ENCODE peak calls at places on chromosome 22, in four cellular contexts. I is K562, L is HepG2, K is GM12878. M is an unnamed sample.
A peak's percentile ranks its signal among the peaks of the same experiment; 100 is the strongest.

GRCh38 chr22:35425971-35426800 is 26.2 kb downstream of the MCM5 start:
- DNase-seq in I (no peak), L (no peak), K (no peak), M (no peak)

GRCh38 chr22:37601540-37602442 is 6.8 kb upstream of the GGA1 start:
- DNase-seq in I (no peak), L (peak; percentile 91), K (peak; percentile 42), M (no peak)

GRCh38 chr22:46600397-46600796 is 19.8 kb upstream of the GRAMD4 start:
- DNase-seq in I (no peak), L (no peak), K (no peak), M (no peak)

GRCh38 chr22:20782601-20783299 is 8.8 kb downstream of the SERPIND1 start:
- DNase-seq in I (no peak), L (no peak), K (no peak), M (no peak)

GRCh38 chr22:37953062-37953436 is 352 bp downstream of the C22orf23 start:
- DNase-seq in I (peak; percentile 43), L (no peak), K (no peak), M (no peak)

GRCh38 chr22:35555941-35556547 is 15.4 kb downstream of the RASD2 start:
- DNase-seq in I (no peak), L (no peak), K (no peak), M (no peak)

GRCh38 chr22:26534874-26535470 is 22.7 kb upstream of the TFIP11 start:
- DNase-seq in I (no peak), L (no peak), K (no peak), M (no peak)

GRCh38 chr22:37884420-37884819 is 21.7 kb upstream of the MICALL1 start:
- DNase-seq in I (no peak), L (no peak), K (no peak), M (no peak)

GRCh38 chr22:22123118-22123959 is 121.2 kb upstream of the VPREB1 start:
- DNase-seq in I (peak; percentile 38), L (no peak), K (no peak), M (no peak)

GRCh38 chr22:35648066-35649025 is at the start of gene APOL6:
- DNase-seq in I (no peak), L (peak; percentile 76), K (peak; percentile 65), M (no peak)

GRCh38 chr22:47994045-47994444 is 1231.6 kb downstream of the TBC1D22A start:
- DNase-seq in I (no peak), L (no peak), K (no peak), M (no peak)

GRCh38 chr22:45757068-45757467 is 85.4 kb downstream of the ATXN10 start:
- DNase-seq in I (no peak), L (no peak), K (no peak), M (no peak)

GRCh38 chr22:36302439-36303114 is 49.6 kb downstream of the APOL1 start:
- DNase-seq in I (no peak), L (no peak), K (no peak), M (no peak)

GRCh38 chr22:50206599-50206998 is 5.8 kb downstream of the SELENOO start:
- DNase-seq in I (peak; percentile 44), L (peak; percentile 35), K (no peak), M (peak; percentile 87)
- TF ChIP-seq NFIC in I (no peak), L (no peak), K (no peak), M (no peak)

DNA sequence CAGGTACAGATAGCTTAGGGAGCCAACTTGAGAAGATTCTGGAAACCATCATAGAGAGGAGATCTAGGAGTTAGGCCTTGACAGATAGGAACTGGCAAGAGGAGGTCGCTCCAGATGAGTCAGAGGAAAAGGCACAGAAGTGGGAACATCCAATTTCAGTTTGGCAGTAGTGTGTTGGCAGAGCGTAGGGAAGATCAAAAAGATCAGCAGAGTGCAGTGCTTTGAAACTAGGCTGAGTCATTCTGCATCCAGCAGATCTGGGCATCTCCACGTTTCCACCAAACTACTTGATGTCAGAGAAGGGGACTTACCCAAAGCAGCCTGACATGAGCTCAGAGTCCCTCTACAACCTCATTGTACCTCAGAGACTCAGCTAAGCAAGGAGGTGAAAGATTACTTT is 58.5 kb downstream of the GAB4 start:
- DNase-seq in I (no peak), L (no peak), K (peak; percentile 31), M (no peak)
- TF ChIP-seq FOXM1 in I (no peak), L (no peak), K (no peak), M (no peak)

DNA sequence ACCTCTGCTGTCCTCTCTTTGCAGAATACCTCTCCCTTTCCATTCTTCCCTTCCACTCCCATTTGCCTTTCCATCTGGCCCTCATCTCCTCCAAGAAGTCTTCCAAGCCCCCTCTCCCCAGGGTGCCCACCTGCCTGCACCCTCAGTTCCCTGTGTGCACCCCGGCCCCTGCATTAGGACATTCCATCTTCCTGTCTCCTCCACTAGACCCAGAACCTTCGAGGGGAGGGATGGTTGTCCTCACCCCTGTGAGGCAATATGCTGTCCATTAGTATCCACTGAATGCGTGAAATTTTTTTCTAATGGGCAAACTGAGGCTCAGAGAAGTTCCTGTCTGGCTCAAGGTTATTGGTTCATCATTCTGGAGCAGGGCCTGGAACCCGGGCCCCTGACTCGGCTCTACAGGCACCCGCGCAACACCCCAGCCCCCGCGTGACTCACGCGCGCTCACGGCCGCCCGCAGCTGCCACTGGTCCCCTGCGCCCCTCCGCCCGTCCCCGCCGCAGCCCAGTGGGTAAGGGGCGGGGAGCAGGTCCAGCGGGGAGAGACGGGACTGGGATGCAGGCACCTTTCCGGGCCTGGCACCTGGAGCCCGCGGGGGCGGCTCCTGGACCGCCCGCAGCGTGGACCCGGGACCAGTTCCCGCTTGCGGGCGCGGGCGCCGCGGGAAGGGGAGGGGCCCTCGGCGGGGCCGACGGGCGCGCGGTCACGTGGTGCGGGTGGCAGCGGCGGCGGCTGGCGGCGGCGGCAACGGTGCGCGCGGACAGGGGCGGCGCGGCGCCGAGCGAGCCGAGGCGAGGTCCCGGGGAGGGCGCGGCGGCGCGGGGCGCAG is 7.0 kb downstream of the SEPTIN3 start:
- DNase-seq in I (peak; percentile 72), L (no peak), K (no peak), M (peak; percentile 84)
- TF ChIP-seq NFIC in I (no peak), L (no peak), K (no peak), M (no peak)

DNA sequence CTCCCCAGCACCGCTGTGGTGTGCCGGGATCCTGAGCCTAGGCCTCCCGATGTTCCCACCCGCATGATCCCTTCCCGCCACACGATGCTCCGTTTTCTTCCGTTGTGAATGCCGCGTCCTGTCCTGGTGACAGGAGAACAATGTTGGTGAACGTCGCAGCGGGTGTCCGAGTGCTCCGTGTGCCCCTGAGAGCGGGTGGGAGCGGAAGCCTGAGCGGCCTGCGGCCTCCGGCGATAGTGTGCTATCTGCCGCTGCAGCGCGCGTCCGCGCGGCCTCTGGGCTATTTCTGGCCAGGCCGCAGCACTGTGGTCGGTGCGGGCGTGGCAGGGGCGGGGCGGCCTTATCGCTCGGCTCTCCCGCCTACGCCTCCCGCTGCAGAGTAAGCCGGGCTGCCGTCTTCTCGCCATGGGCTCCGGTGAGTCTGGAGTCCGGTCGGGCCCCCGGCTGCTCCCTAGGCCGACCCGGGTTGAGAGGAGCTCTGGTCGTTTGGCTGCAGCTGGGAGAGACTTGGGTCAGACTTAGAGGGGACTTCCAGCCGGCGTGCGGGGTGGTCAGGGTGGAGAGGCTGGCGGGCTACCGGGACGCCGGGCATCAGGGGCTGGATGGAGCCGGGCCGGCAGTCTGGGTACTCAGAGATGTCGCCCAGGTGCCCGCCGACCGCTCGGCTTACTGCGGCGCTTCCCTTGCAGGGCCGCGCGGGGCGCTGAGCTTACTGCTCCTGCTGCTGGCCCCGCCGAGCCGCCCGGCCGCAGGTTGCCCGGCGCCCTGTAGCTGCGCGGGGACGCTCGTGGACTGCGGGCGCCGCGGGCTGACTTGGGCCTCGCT is at the start of gene GP1BB:
- DNase-seq in I (peak; percentile 99), L (no peak), K (no peak), M (no peak)
- TF ChIP-seq FOXM1 in I (no peak), L (no peak), K (no peak), M (no peak)

DNA sequence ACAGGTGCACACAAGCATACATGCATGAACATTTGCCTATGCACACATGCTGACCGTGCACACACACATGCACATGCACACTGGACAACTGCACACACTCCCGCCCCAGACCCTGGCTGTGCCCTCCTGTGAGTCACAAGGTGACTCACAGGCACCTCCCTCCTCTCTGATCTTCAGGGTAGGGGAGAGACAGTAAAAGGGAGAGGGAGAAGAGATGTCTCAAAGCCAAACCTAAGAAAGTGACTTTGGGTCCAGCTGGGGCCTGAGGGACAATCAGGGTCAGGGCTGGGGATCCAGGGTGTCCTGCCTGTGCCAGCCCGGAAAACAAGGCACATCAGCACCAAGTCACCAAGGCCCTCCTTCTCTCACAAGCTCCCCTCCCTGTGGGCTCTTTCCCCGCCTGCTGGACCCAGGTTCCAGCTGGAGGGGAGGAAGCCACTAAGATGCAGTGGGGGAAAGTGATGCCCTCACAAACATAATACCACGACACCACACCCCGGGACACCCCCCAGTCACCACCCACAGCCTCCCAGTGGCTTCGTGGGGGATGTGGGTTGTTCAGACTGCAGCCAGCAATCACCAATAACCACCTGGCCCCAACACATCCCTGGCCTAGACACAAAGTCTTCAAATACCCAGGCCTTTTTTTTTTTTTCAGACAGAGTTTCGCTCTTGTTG is 39.3 kb downstream of the PDGFB start:
- DNase-seq in I (peak; percentile 47), L (peak; percentile 28), K (no peak), M (no peak)
- TF ChIP-seq NFIC in I (no peak), L (no peak), K (no peak), M (no peak)

GRCh38 chr22:40363059-40363458 is 7.3 kb upstream of the SGSM3 start:
- DNase-seq in I (no peak), L (no peak), K (no peak), M (no peak)
- TF ChIP-seq FOXM1 in I (no peak), L (no peak), K (no peak), M (no peak)

GRCh38 chr22:33418483-33418882 is 360.3 kb upstream of the SYN3 start:
- DNase-seq in I (no peak), L (no peak), K (no peak), M (no peak)
- TF ChIP-seq NFIC in I (no peak), L (no peak), K (no peak), M (no peak)